ENCODE peak calls at places on chromosomes 1 and 21, in four cellular contexts. C, B, G and M are unnamed samples.

GRCh38 chr1:240663160-240663879 is 51.4 kb upstream of the GREM2 start:
- DNase-seq in B (no peak), C (no peak), G (no peak), M (no peak)

GRCh38 chr1:54403808-54404261 is 2.4 kb downstream of the SSBP3 start:
- DNase-seq in C (no peak), G (no peak), B (no peak), M (peak)

GRCh38 chr1:196403803-196404690 is 204.2 kb downstream of the KCNT2 start:
- DNase-seq in B (no peak), G (no peak), C (no peak), M (no peak)

GRCh38 chr1:115669002-115669673 is 27.4 kb downstream of the VANGL1 start:
- DNase-seq in C (no peak), G (no peak), B (no peak), M (peak)

GRCh38 chr1:16218014-16218673 is 5.7 kb upstream of the ARHGEF19 start:
- DNase-seq in G (no peak), B (no peak), C (no peak), M (no peak)

GRCh38 chr1:203281851-203282661 is 23.3 kb upstream of the BTG2 start:
- DNase-seq in C (no peak), G (peak), B (peak), M (no peak)

GRCh38 chr21:41171210-41171609 is 3.2 kb downstream of the BACE2 start:
- DNase-seq in B (peak), G (peak), C (peak), M (no peak)

GRCh38 chr1:100461222-100461621 is 76.7 kb upstream of the GPR88 start:
- DNase-seq in B (no peak), G (no peak), C (no peak), M (no peak)

GRCh38 chr1:246608616-246609376 is 42.5 kb downstream of the CNST start:
- DNase-seq in B (peak), G (peak), C (peak), M (peak)

GRCh38 chr21:39004776-39005605 is 178.3 kb downstream of the PSMG1 start:
- DNase-seq in G (no peak), B (peak), C (peak), M (peak)

GRCh38 chr1:13666317-13666716 is 33.7 kb upstream of the PRDM2 start:
- DNase-seq in B (no peak), G (no peak), C (no peak), M (no peak)

GRCh38 chr1:26012862-26013261 is 8.7 kb upstream of the EXTL1 start:
- DNase-seq in C (peak), G (no peak), B (no peak), M (no peak)

GRCh38 chr1:164928223-164928814 is 369.3 kb downstream of the PBX1 start:
- DNase-seq in G (no peak), B (no peak), C (no peak), M (no peak)

GRCh38 chr1:44632511-44633072 is 41.7 kb downstream of the TMEM53 start:
- DNase-seq in G (no peak), B (no peak), C (no peak), M (peak)

GRCh38 chr1:231019711-231020110 is 20.3 kb downstream of the FAM89A start:
- DNase-seq in G (peak), C (no peak), B (no peak), M (no peak)

GRCh38 chr21:26194811-26195251 is 24.3 kb upstream of the APP start:
- DNase-seq in B (no peak), G (no peak), C (no peak), M (no peak)

GRCh38 chr21:26194326-26194725 is 23.8 kb upstream of the APP start:
- DNase-seq in G (no peak), C (no peak), B (no peak), M (no peak)

DNA sequence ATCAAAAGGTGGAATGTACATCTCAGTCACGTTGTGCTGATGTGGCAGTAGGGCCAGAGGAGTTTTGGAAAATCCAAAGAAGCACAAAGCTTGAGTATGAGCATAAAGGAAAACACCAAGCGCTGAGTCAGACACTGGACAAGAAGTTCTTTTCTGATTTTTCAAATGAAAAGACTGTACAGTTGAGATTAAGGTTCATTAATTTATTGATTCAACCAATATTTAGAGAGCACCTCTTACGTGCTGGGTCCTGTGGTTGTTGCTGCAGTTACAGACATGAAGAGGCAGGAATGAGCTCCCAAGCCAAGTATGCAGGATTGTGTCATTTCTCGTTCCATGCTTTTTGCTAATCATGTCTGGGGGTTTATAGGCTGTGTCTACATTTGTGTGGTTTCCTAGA is 28.9 kb upstream of the APP start:
- DNase-seq in C (no peak), B (no peak), G (no peak), M (no peak)
- H3K4me3 ChIP-seq in C (no peak), B (no peak), G (no peak), M (no peak)

DNA sequence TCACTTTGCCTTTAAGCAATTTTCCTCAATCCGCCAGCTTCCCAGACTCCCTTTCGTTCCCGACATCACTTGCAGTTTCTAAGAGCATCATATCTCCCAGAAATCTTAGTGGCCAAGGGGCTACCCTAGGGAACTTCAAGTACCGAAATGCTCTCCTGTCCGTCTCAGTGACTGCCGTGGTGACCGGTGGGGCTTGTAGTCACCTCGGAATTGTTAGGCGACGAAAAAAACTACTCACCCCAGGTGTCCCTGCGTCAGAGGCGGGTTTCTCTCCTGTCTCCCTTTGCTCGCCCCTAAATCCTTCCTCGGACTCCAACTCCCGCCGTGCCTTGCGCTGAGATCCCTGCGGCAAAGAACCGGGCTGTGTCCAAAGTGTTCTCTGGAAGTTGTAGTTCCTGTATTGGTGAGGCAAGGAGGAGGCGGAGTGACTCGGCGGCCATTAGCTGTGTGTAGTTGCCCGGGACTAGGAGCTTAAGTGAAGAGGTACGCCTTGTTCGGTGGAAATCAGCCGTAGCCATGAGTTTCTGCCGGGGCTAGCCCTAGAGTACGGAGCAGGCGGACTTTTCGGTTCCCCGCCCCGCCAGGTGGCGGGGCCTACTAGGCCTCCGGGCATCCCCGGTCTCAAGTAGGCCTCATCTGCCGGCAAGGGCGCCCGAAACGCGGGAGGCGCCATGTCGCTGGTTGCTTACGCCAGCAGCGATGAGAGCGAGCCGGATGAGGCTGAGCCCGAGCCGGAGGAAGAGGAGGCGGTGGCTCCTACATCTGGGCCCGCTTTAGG is at the start of gene PRCC:
- DNase-seq in B (peak), C (peak), G (peak), M (peak)
- TF ChIP-seq POLR2A in B (peak), C (no peak), G (no peak), M (peak)

DNA sequence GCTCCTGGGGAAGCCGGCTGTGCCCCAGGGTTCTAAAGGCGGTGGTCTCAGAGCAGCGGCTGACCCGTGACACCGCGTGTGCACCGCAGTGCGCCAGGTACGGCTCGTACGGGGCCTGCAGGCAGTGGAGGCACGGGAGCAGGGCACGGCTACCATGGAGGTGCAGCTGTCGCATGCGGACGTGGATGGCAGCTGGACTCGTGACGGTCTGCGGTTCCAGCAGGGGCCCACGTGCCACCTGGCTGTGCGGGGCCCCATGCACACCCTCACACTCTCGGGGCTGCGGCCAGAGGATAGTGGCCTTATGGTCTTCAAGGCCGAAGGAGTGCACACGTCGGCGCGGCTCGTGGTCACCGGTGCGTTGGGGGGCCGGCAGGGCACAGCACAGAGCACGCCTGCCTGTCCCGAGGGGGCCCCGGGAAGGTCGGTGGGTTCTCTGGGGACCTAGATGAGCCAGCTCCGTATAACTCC is 68.6 kb downstream of the OBSCN start:
- DNase-seq in C (no peak), G (peak), B (no peak), M (no peak)
- H3K4me3 ChIP-seq in C (peak), G (no peak), B (peak), M (no peak)

DNA sequence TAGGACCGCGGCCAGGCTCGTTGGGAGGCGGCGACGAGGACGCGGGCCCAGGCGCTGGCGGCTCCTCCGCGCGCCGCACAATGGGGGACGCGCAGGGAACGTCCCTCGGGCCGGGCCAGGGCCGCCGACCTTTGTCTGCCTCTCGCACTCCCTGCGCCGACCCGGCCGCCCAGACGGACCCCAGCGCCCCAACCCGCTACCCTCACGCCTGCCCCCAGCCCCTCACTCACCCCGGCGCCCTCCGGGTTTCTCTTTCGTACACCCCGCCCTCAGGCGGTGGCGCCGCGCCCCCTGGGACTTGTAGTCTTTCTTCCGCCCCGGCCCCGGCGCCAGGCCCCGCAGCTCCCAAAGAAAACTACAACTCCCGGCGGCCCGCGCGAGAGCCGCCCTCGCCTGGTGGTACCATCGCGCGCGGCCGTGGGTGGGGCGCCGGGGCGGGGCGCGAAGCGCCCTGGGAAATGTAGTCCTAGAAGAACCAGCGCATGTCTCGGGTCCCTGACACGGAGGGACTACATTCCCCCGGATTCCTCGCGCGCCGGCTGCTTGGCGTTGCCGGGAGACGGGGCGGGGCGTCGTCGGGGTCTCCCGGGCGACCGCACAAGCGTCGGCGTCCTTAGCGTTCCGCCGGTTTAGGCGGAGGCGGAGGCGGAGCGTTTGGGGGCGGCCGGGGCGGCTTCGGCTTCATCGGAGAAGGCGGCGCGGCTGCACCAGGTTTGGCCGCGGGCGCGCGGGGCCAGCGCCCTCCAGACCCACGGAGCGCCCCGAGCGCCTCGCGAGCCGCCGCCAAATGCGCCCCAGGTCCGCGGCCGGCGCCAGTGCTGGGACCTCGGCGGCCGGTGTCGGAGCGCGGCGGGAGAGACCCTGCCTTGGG is at the start of gene C1orf159:
- DNase-seq in G (peak), C (peak), B (peak), M (peak)
- TF ChIP-seq POLR2A in G (no peak), C (no peak), B (no peak), M (peak)

DNA sequence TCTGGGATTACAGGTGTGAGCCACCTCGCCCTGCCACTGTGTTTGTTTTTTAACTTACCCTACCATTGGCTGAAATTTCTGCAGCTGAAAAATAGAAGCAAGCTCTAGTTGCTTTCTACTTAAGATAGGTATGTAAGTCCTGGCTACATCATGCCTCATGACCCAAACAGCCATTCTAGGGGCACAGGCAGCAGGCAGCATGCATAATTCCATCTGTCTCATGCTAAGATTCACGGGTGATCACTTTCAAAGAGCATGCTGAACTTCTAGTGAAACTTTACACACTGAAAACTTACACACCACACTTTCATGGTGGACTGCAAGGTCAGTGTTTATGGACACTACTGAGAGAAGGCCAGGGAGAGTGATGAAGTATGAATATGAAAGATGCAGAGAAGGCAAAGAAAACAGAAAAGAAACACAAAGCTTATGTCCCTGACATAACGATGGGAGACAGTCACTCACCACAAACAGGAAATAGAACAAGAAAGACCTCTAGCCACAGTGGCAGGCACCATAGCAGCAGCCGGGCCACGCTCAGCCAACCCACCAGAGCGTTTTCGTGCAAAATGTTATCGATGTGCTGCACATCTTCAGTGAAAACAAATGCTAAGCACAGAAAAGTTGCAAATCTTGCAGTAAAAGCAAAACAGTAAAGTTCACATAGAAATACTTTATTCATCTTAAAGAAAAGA is 102.3 kb upstream of the TIAM1 start:
- DNase-seq in C (no peak), B (no peak), G (no peak), M (peak)
- H3K4me3 ChIP-seq in C (no peak), B (no peak), G (no peak), M (no peak)

GRCh38 chr1:37473431-37474050 is 839 bp upstream of the ZC3H12A start:
- DNase-seq in G (no peak), B (no peak), C (no peak), M (no peak)

GRCh38 chr1:37475380-37476086 is 1.2 kb downstream of the ZC3H12A start:
- DNase-seq in C (no peak), G (no peak), B (no peak), M (peak)

GRCh38 chr1:37472994-37473393 is 1.4 kb upstream of the ZC3H12A start:
- DNase-seq in G (no peak), B (no peak), C (no peak), M (no peak)

GRCh38 chr1:37474697-37475379 is 458 bp downstream of the ZC3H12A start:
- DNase-seq in C (peak), G (no peak), B (no peak), M (no peak)

GRCh38 chr1:37474051-37474696 is at the start of gene ZC3H12A:
- DNase-seq in C (peak), B (peak), G (peak), M (peak)
- TF ChIP-seq POLR2A in C (peak), B (peak), G (no peak), M (peak)